ENCODE peak calls at places on chromosomes 1 and 21, in ten cellular contexts. O, F, P, C, Q, W, Z, U, M and V are unnamed samples.

GRCh38 chr1:10597492-10597891 is 122.7 kb downstream of the PEX14 start:
- DNase-seq in O (no peak), F (no peak), P (no peak), C (no peak), Q (no peak), W (no peak), Z (no peak), U (no peak), M (no peak), V (no peak)

GRCh38 chr1:202241376-202242079 is 47.9 kb downstream of the LGR6 start:
- DNase-seq in O (no peak), F (no peak), P (no peak), C (peak; percentile 47), Q (no peak), W (no peak), Z (no peak), U (no peak), M (peak; percentile 14), V (no peak)

GRCh38 chr1:229127301-229127700 is 143.6 kb upstream of the RAB4A start:
- DNase-seq in O (no peak), F (peak; percentile 41), P (no peak), C (no peak), Q (no peak), W (no peak), Z (no peak), U (peak; percentile 76), M (no peak), V (no peak)

GRCh38 chr1:217311766-217312165 is 319.1 kb downstream of the GPATCH2 start:
- DNase-seq in O (peak; percentile 33), F (peak; percentile 20), P (no peak), C (no peak), Q (no peak), W (no peak), Z (peak; percentile 17), U (no peak), M (no peak), V (no peak)

GRCh38 chr1:112337028-112337531 is 58.9 kb upstream of the CTTNBP2NL start:
- DNase-seq in O (peak; percentile 39), F (peak; percentile 31), P (no peak), C (no peak), Q (no peak), W (peak; percentile 31), Z (peak; percentile 79), U (no peak), M (peak; percentile 36), V (peak; percentile 56)

GRCh38 chr1:234755449-234755863 is 145.5 kb upstream of the IRF2BP2 start:
- DNase-seq in O (peak; percentile 93), F (peak; percentile 95), P (no peak), C (no peak), Q (peak; percentile 90), W (peak; percentile 91), Z (peak; percentile 90), U (no peak), M (peak; percentile 65), V (no peak)

GRCh38 chr1:94801919-94802546 is 18.1 kb upstream of the SLC44A3 start:
- DNase-seq in O (peak; percentile 96), F (peak; percentile 94), P (no peak), C (peak; percentile 93), Q (no peak), W (peak; percentile 45), Z (peak; percentile 91), U (peak; percentile 26), M (peak; percentile 21), V (peak; percentile 71)

GRCh38 chr1:167629681-167630567 is at the start of gene RCSD1:
- DNase-seq in O (peak; percentile 4), F (no peak), P (peak; percentile 78), C (no peak), Q (no peak), W (peak; percentile 15), Z (peak; percentile 69), U (peak; percentile 82), M (peak; percentile 74), V (no peak)

GRCh38 chr21:45319461-45320211 is 31.9 kb upstream of the POFUT2 start:
- DNase-seq in O (peak; percentile 85), F (peak; percentile 77), P (no peak), C (no peak), Q (no peak), W (no peak), Z (peak; percentile 30), U (no peak), M (peak; percentile 76), V (peak; percentile 85)

GRCh38 chr21:45322231-45322959 is 34.7 kb upstream of the POFUT2 start:
- DNase-seq in O (no peak), F (no peak), P (peak; percentile 72), C (no peak), Q (no peak), W (no peak), Z (no peak), U (no peak), M (no peak), V (no peak)

GRCh38 chr21:45320261-45320990 is 32.7 kb upstream of the POFUT2 start:
- DNase-seq in O (no peak), F (no peak), P (no peak), C (no peak), Q (no peak), W (no peak), Z (no peak), U (no peak), M (no peak), V (no peak)

GRCh38 chr21:45322960-45323461 is 35.3 kb upstream of the POFUT2 start:
- DNase-seq in O (peak; percentile 69), F (no peak), P (peak; percentile 56), C (no peak), Q (no peak), W (no peak), Z (peak; percentile 72), U (no peak), M (no peak), V (no peak)

DNA sequence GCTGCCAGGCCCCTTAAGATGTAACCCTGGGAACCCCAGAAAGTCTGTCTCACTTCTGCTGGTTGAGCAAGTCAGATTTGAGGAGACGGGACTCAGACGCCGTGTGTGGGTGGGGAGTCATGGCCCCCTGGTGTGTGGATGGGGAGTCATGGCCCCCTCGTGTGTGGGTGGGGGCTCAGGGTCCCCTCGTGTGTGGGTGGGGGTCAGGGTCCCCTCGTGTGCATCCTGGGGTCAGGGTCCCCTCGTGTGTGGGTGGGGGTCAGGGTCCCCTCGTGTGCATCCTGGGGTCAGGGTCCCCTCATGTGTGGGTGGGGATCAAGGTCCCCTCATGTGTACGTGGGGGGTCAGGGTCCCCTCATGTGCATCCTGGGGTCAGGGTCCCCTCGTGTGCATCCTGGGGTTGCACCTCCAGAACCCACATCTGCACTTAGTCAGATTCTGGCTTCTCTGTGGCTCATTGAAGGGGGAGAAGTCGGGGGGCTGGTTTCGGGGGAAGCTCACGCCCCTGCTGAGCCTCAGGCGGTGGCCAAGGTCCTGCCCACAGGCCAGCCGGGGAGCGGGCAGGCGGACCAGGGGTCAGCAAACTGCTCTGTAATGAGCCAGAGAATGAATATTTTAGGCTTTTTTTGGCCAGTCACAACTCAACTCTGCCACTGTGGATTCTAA is 33.4 kb upstream of the POFUT2 start:
- DNase-seq in O (no peak), F (no peak), P (no peak), C (no peak), Q (no peak), W (no peak), Z (no peak), U (no peak), M (no peak), V (no peak)
- H3K4me1 ChIP-seq in O (peaks cover 45% of the 10 kb centered on the region), F (peaks cover 47% of the 10 kb centered on the region), P (peaks cover 41% of the 10 kb centered on the region), C (peaks cover 26% of the 10 kb centered on the region), Q (no peaks in the 10 kb centered on the region), W (peaks cover 23% of the 10 kb centered on the region), Z (peaks cover 25% of the 10 kb centered on the region), U (no peaks in the 10 kb centered on the region), M (peaks cover 74% of the 10 kb centered on the region), V (peaks cover 39% of the 10 kb centered on the region)

DNA sequence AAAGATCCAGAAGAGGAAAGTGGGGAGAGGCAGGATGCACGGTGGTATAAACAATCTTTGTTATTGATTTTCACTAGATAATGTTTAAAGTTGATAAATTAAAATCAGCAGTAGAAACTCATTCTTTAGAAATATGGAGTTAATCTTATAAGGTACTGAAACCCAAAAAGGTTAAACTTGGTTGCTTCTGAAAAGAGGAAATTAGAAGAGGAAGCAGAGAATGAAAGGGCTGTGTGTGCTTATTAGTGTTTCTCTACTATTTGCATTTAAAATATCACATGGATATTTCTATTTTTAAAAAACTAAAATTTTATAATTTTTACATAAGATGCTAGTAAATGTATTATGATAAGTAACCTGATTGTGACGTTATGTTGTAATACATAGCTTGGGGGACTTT is 24.4 kb downstream of the C1orf141 start:
- DNase-seq in O (no peak), F (no peak), P (no peak), C (no peak), Q (no peak), W (no peak), Z (no peak), U (no peak), M (no peak), V (no peak)
- H3K4me1 ChIP-seq in O (no peaks in the 10 kb centered on the region), F (no peaks in the 10 kb centered on the region), P (no peaks in the 10 kb centered on the region), C (no peaks in the 10 kb centered on the region), Q (no peaks in the 10 kb centered on the region), W (no peaks in the 10 kb centered on the region), Z (no peaks in the 10 kb centered on the region), U (peaks cover 4% of the 10 kb centered on the region), M (no peaks in the 10 kb centered on the region), V (no peaks in the 10 kb centered on the region)

DNA sequence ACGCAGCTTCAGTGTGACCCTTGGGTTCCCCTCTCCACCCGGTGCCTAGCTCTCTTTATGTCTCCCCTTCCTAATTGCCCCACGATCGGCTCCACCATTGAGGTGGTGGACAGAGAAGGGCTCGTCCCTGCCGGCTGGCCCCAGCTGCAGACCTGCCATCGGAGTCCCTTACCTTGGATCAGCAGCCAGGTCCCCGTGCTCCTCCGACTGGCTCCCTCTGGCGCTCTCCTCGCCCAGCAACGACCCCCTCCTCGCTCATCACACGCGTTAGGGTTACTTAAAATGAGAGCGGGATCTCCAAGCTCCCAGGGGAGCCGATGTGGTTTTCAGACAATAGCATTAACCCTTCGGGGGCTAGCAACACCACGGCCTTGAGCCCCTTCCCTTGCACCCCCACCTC is 8.1 kb upstream of the ETV3L start:
- DNase-seq in O (no peak), F (no peak), P (no peak), C (no peak), Q (no peak), W (no peak), Z (no peak), U (no peak), M (no peak), V (no peak)
- H3K4me1 ChIP-seq in O (peaks cover 13% of the 10 kb centered on the region), F (peaks cover 10% of the 10 kb centered on the region), P (no peaks in the 10 kb centered on the region), C (peaks cover 11% of the 10 kb centered on the region), Q (no peaks in the 10 kb centered on the region), W (no peaks in the 10 kb centered on the region), Z (peaks cover 18% of the 10 kb centered on the region), U (peaks cover 11% of the 10 kb centered on the region), M (no peaks in the 10 kb centered on the region), V (peaks cover 11% of the 10 kb centered on the region)

GRCh38 chr1:205812271-205812877 is 624 bp downstream of the SLC41A1 start:
- DNase-seq in O (peak; percentile 22), F (peak; percentile 13), P (no peak), C (no peak), Q (peak; percentile 20), W (peak; percentile 39), Z (peak; percentile 48), U (peak; percentile 13), M (peak; percentile 36), V (peak; percentile 47)

GRCh38 chr1:205810448-205811157 is 2.4 kb downstream of the SLC41A1 start:
- DNase-seq in O (no peak), F (no peak), P (no peak), C (no peak), Q (no peak), W (no peak), Z (peak; percentile 31), U (no peak), M (no peak), V (no peak)

GRCh38 chr1:205811660-205812059 is 1.3 kb downstream of the SLC41A1 start:
- DNase-seq in O (peak; percentile 16), F (no peak), P (no peak), C (no peak), Q (no peak), W (no peak), Z (peak; percentile 42), U (no peak), M (peak; percentile 73), V (no peak)

GRCh38 chr1:205809942-205810345 is 3.1 kb downstream of the SLC41A1 start:
- DNase-seq in O (no peak), F (no peak), P (no peak), C (no peak), Q (no peak), W (no peak), Z (no peak), U (no peak), M (no peak), V (no peak)

GRCh38 chr1:205809469-205809868 is 3.5 kb downstream of the SLC41A1 start:
- DNase-seq in O (no peak), F (no peak), P (no peak), C (no peak), Q (no peak), W (no peak), Z (no peak), U (no peak), M (no peak), V (no peak)
- H3K4me1 ChIP-seq in O (no peaks in the 10 kb centered on the region), F (peaks cover 6% of the 10 kb centered on the region), P (peaks cover 81% of the 10 kb centered on the region), C (peaks cover 14% of the 10 kb centered on the region), Q (no peaks in the 10 kb centered on the region), W (peaks cover 20% of the 10 kb centered on the region), Z (peaks cover 25% of the 10 kb centered on the region), U (peaks cover 8% of the 10 kb centered on the region), M (peaks cover 81% of the 10 kb centered on the region), V (peaks cover 10% of the 10 kb centered on the region)